ENCODE peak calls at places on chromosomes 16 and 17, in four cellular contexts. W is activated CD8-positive, alpha-beta memory T cell treated with anti-CD3 and anti-CD28 coated beads, Interleukin-2, amount 50 U/mL, for 4 hours; E is IMR-90; M is activated CD4-positive, alpha-beta memory T cell treated with anti-CD3 and anti-CD28 coated beads for 36 hours. R is an unnamed sample.

GRCh38 chr16:17939052-17939673 is 397.4 kb downstream of the NPIPA8 start:
- DNase-seq in E (no peak), M (no peak), W (no peak), R (no peak)

GRCh38 chr17:68198931-68199836 is 48.7 kb upstream of the AMZ2 start:
- DNase-seq in W (no peak), E (no peak), M (peak), R (no peak)

GRCh38 chr17:35617505-35617904 is 30.4 kb downstream of the AP2B1 start:
- DNase-seq in M (no peak), W (no peak), E (no peak), R (no peak)

GRCh38 chr17:19537116-19537515 is 3.5 kb downstream of the SLC47A1 start:
- DNase-seq in W (no peak), M (no peak), E (no peak), R (no peak)

GRCh38 chr16:81601008-81601428 is 156.4 kb downstream of the CMIP start:
- DNase-seq in W (no peak), E (peak), M (no peak), R (peak)

GRCh38 chr17:46873941-46874645 is 22.7 kb downstream of the WNT9B start:
- DNase-seq in W (no peak), M (no peak), E (no peak), R (no peak)

GRCh38 chr17:29571883-29572681 is 3.6 kb downstream of the TP53I13 start:
- DNase-seq in W (peak), M (peak), E (no peak), R (no peak)

GRCh38 chr17:76000016-76000754 is 470 bp upstream of the CDK3 start:
- DNase-seq in W (peak), M (peak), E (peak), R (no peak)

GRCh38 chr17:39927928-39928867 is 666 bp downstream of the LRRC3C start:
- DNase-seq in W (no peak), M (peak), E (no peak), R (no peak)

GRCh38 chr16:68179196-68179795 is 56.6 kb downstream of the ESRP2 start:
- DNase-seq in M (no peak), W (no peak), E (peak), R (peak)

GRCh38 chr16:66536525-66536924 is 13.4 kb downstream of the TK2 start:
- DNase-seq in W (no peak), E (no peak), M (no peak), R (no peak)

GRCh38 chr16:84947996-84948854 is 63.1 kb downstream of the ZDHHC7 start:
- DNase-seq in M (no peak), E (no peak), W (no peak), R (no peak)

GRCh38 chr17:63445571-63446217 is 412 bp downstream of the CYB561 start:
- DNase-seq in W (peak), M (peak), E (no peak), R (peak)

GRCh38 chr17:50426814-50427787 is 1.1 kb downstream of the ACSF2 start:
- DNase-seq in W (no peak), M (peak), E (peak), R (no peak)

GRCh38 chr16:14301150-14302030 is 230.3 kb downstream of the MRTFB start:
- DNase-seq in M (peak), W (peak), E (no peak), R (no peak)

R was measured in astrocyte.